ENCODE peak calls at places on chromosomes 12 and 14, in ten cellular contexts. W is EL; C is COR-L47; B is smooth muscle cell of the brain vasculature; D is non-pigmented ciliary epithelial cell; O is neural progenitor cell; K is OCI-LY7; G is stimulated activated CD8-positive, alpha-beta memory T cell treated with anti-CD3 and anti-CD28 coated beads, Interleukin-7, amount 100 ng/mL, for 24 hours; Q is naive thymus-derived CD8-positive, alpha-beta T cell; M is mesenchymal stem cell. Y is an unnamed sample.

GRCh38 chr12:105262461-105263184 is 26.6 kb upstream of the APPL2 start:
- DNase-seq in W (no peak), C (no peak), B (no peak), D (no peak), O (no peak), K (no peak), G (no peak), Q (no peak), M (no peak), Y (peak)

GRCh38 chr14:96502621-96503251 is 554 bp downstream of the PAPOLA start:
- DNase-seq in W (peak), C (peak), B (no peak), D (no peak), O (peak), K (peak), G (no peak), Q (no peak), M (peak), Y (peak)

GRCh38 chr12:10212623-10213131 is at the start of gene GABARAPL1:
- DNase-seq in W (peak), C (no peak), B (peak), D (peak), O (peak), K (peak), G (peak), Q (peak), M (peak), Y (peak)

GRCh38 chr12:75329918-75330826 is at the start of gene CAPS2:
- DNase-seq in W (peak), C (peak), B (peak), D (peak), O (peak), K (peak), G (peak), Q (peak), M (peak), Y (peak)

GRCh38 chr14:68741839-68742470 is 50.9 kb downstream of the ZFP36L1 start:
- DNase-seq in W (no peak), C (no peak), B (no peak), D (no peak), O (no peak), K (peak), G (no peak), Q (no peak), M (no peak), Y (no peak)

GRCh38 chr12:46266869-46267617 is 1.8 kb downstream of the SLC38A1 start:
- DNase-seq in W (peak), C (peak), B (no peak), D (no peak), O (peak), K (peak), G (peak), Q (peak), M (peak), Y (peak)

GRCh38 chr12:118052324-118053070 is 8.5 kb downstream of the WSB2 start:
- DNase-seq in W (peak), C (no peak), B (peak), D (peak), O (no peak), K (no peak), G (no peak), Q (no peak), M (peak), Y (peak)

GRCh38 chr14:92938235-92938875 is 15.4 kb downstream of the CHGA start:
- DNase-seq in W (no peak), C (peak), B (no peak), D (no peak), O (no peak), K (no peak), G (no peak), Q (no peak), M (no peak), Y (no peak)

GRCh38 chr12:34294671-34295365 is 272.5 kb downstream of the ALG10 start:
- DNase-seq in W (no peak), C (no peak), B (no peak), D (no peak), O (no peak), K (no peak), G (no peak), Q (peak), M (no peak), Y (no peak)

GRCh38 chr14:70885343-70886014 is 21.8 kb upstream of the PCNX1 start:
- DNase-seq in W (no peak), C (no peak), B (no peak), D (no peak), O (no peak), K (no peak), G (no peak), Q (no peak), M (no peak), Y (no peak)

GRCh38 chr12:25681580-25681979 is 128.5 kb upstream of the LMNTD1 start:
- DNase-seq in W (no peak), C (no peak), B (no peak), D (no peak), O (no peak), K (no peak), G (no peak), Q (no peak), M (no peak), Y (no peak)

GRCh38 chr12:59040651-59041050 is 120.3 kb upstream of the LRIG3 start:
- DNase-seq in W (peak), C (peak), B (no peak), D (peak), O (peak), K (no peak), G (no peak), Q (no peak), M (peak), Y (peak)

GRCh38 chr12:123387508-123388217 is 3.7 kb downstream of the KMT5A start:
- DNase-seq in W (no peak), C (no peak), B (no peak), D (no peak), O (no peak), K (peak), G (no peak), Q (no peak), M (peak), Y (peak)

GRCh38 chr14:56811596-56812363 is 1.5 kb upstream of the OTX2 start:
- DNase-seq in W (no peak), C (no peak), B (no peak), D (no peak), O (peak), K (no peak), G (no peak), Q (no peak), M (no peak), Y (peak)

GRCh38 chr14:102164241-102164641 is 24.5 kb downstream of the WDR20 start:
- DNase-seq in W (peak), C (no peak), B (no peak), D (no peak), O (no peak), K (no peak), G (no peak), Q (no peak), M (peak), Y (peak)

GRCh38 chr12:49086116-49086515 is 8.5 kb downstream of the DHH start:
- DNase-seq in W (no peak), C (no peak), B (no peak), D (no peak), O (no peak), K (no peak), G (no peak), Q (no peak), M (no peak), Y (no peak)

GRCh38 chr12:75360920-75361319 is 26.4 kb downstream of the GLIPR1L1 start:
- DNase-seq in W (no peak), C (no peak), B (no peak), D (no peak), O (no peak), K (no peak), G (no peak), Q (no peak), M (no peak), Y (no peak)

GRCh38 chr14:54085841-54086240 is 129.2 kb upstream of the BMP4 start:
- DNase-seq in W (peak), C (no peak), B (no peak), D (no peak), O (no peak), K (no peak), G (no peak), Q (no peak), M (peak), Y (no peak)

GRCh38 chr12:21825924-21826548 is 51.5 kb upstream of the KCNJ8 start:
- DNase-seq in W (no peak), C (no peak), B (no peak), D (no peak), O (no peak), K (no peak), G (no peak), Q (no peak), M (no peak), Y (no peak)

GRCh38 chr14:29144598-29144997 is 378.0 kb downstream of the FOXG1 start:
- DNase-seq in W (peak), C (no peak), B (peak), D (peak), O (no peak), K (no peak), G (no peak), Q (no peak), M (no peak), Y (no peak)

GRCh38 chr14:99422220-99423010 is 58.2 kb downstream of the SETD3 start:
- DNase-seq in W (no peak), C (no peak), B (no peak), D (no peak), O (no peak), K (no peak), G (no peak), Q (no peak), M (no peak), Y (no peak)

Y was measured in endodermal cell.